ENCODE peak calls at places on chromosomes 7 and 10, in seven cellular contexts. N is fibroblast of the aortic adventitia, K is GM12865, F is heart left ventricle, B is neural progenitor cell, E is kidney epithelial cell, D is AG04450. P is an unnamed sample.

GRCh38 chr10:48589266-48589665 is 15.6 kb downstream of the ARHGAP22 start:
- DNase-seq in N (peak), K (no peak), F (no peak), B (no peak), E (no peak), D (peak), P (peak)

GRCh38 chr10:122981066-122981464 is 864 bp downstream of the PSTK start:
- DNase-seq in N (peak), K (peak), F (no peak), B (peak), E (no peak), D (no peak), P (peak)

GRCh38 chr7:105046414-105046813 is 32.4 kb downstream of the KMT2E start:
- DNase-seq in N (peak), K (no peak), F (no peak), B (no peak), E (peak), D (peak), P (peak)

GRCh38 chr7:50270531-50271018 is 33.9 kb upstream of the IKZF1 start:
- DNase-seq in N (no peak), K (peak), F (no peak), B (no peak), E (no peak), D (no peak), P (no peak)

GRCh38 chr10:97422921-97423420 is 3.0 kb upstream of the PGAM1 start:
- DNase-seq in N (peak), K (peak), F (no peak), B (no peak), E (no peak), D (no peak), P (peak)

GRCh38 chr7:33805630-33806233 is 99.6 kb upstream of the BMPER start:
- DNase-seq in N (peak), K (no peak), F (no peak), B (no peak), E (no peak), D (no peak), P (peak)

GRCh38 chr7:37833818-37834146 is 14.6 kb upstream of the NME8 start:
- DNase-seq in N (no peak), K (no peak), F (no peak), B (no peak), E (no peak), D (no peak), P (no peak)

GRCh38 chr7:65509368-65510186 is 135.9 kb downstream of the ZNF92 start:
- DNase-seq in N (no peak), K (no peak), F (peak), B (peak), E (no peak), D (no peak), P (no peak)

GRCh38 chr10:21526952-21527633 is 1.6 kb upstream of the SKIDA1 start:
- DNase-seq in N (peak), K (peak), F (peak), B (peak), E (no peak), D (no peak), P (peak)

GRCh38 chr10:127133225-127133624 is 63.2 kb downstream of the INSYN2A start:
- DNase-seq in N (no peak), K (no peak), F (no peak), B (no peak), E (no peak), D (no peak), P (no peak)

GRCh38 chr7:319267-319661 is 29.3 kb downstream of the FOXL3 start:
- DNase-seq in N (no peak), K (no peak), F (peak), B (no peak), E (no peak), D (no peak), P (no peak)

GRCh38 chr7:83648464-83649241 is at the start of gene SEMA3E:
- DNase-seq in N (peak), K (peak), F (no peak), B (peak), E (peak), D (no peak), P (peak)
- TF ChIP-seq CTCF in N (no peak), K (no peak), F (no peak), B (peak), E (peak), D (no peak), P (no peak)

GRCh38 chr7:7235347-7235746 is 53.0 kb downstream of the C1GALT1 start:
- DNase-seq in N (no peak), K (no peak), F (no peak), B (no peak), E (no peak), D (no peak), P (no peak)

GRCh38 chr7:7239346-7239745 is 57.0 kb downstream of the C1GALT1 start:
- DNase-seq in N (no peak), K (no peak), F (no peak), B (no peak), E (no peak), D (no peak), P (no peak)

GRCh38 chr7:7237201-7237977 is 55.0 kb downstream of the C1GALT1 start:
- DNase-seq in N (no peak), K (no peak), F (no peak), B (peak), E (no peak), D (no peak), P (no peak)

GRCh38 chr7:7236041-7236440 is 53.7 kb downstream of the C1GALT1 start:
- DNase-seq in N (no peak), K (no peak), F (no peak), B (no peak), E (no peak), D (no peak), P (no peak)

GRCh38 chr7:7237978-7238267 is 55.6 kb downstream of the C1GALT1 start:
- DNase-seq in N (no peak), K (no peak), F (no peak), B (no peak), E (no peak), D (no peak), P (no peak)
- H3K4me3 ChIP-seq in N (no peak), K (no peak), F (no peak), B (no peak), E (no peak), D (no peak), P (no peak)

DNA sequence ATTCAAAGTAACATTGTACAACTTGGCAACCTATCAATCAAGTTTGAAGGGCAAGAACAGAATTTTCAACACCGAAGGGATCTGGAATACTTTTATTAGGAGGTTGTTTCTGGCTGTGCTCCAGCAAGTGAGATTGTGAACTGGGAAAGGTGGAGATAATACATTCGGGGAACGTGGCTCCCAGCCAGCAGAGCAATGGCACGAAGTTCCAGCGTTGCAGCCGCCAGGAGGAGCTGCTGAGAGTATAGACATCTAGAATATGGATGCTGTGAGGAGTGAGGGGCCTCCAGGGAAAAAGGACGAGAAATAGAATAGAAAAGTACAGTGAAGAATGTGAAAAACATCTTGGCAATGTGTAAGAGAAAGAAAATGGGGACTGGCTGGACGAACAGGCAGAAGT is 69.5 kb downstream of the TCERG1L start:
- DNase-seq in N (no peak), K (no peak), F (peak), B (peak), E (no peak), D (no peak), P (no peak)
- TF ChIP-seq CTCF in N (no peak), K (peak), F (no peak), B (peak), E (peak), D (no peak), P (no peak)

GRCh38 chr7:102173669-102174068 is 113.0 kb upstream of the SH2B2 start:
- DNase-seq in N (no peak), K (no peak), F (no peak), B (no peak), E (no peak), D (no peak), P (no peak)

GRCh38 chr7:102167254-102167653 is 119.4 kb upstream of the SH2B2 start:
- DNase-seq in N (no peak), K (no peak), F (no peak), B (no peak), E (no peak), D (no peak), P (no peak)

GRCh38 chr7:102175423-102176170 is 111.1 kb upstream of the SH2B2 start:
- DNase-seq in N (no peak), K (no peak), F (no peak), B (no peak), E (no peak), D (no peak), P (no peak)

GRCh38 chr7:102169651-102170416 is 116.8 kb upstream of the SH2B2 start:
- DNase-seq in N (no peak), K (no peak), F (no peak), B (no peak), E (no peak), D (no peak), P (peak)

DNA sequence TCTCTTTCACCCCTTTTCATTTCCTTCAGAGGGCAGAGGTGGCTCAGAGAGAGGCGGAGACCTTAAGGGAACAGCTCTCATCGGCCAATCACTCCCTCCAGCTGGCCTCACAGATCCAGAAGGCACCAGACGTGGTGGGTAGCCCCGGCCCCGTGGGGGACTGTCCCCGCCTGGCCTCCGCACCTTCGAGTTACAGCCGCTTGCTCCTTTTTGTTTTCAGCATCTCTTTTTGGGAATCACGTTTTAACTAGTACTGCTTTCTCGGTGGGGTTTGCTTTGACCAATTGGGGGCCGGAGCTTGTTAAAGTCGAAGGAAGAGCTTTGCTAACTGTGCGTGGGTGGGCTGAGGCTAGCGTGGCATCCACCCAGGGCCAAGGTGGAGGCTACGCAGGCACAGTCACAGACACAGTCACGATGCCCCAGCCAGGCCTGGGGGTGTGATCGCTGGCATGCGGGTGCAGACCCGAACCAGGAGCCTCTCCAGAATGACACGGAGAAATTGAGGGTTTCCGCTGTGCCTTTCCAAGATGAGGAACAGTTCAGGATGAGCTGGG is 116.2 kb upstream of the SH2B2 start:
- DNase-seq in N (no peak), K (no peak), F (no peak), B (peak), E (no peak), D (no peak), P (peak)
- H3K4me3 ChIP-seq in N (no peak), K (no peak), F (no peak), B (no peak), E (no peak), D (no peak), P (no peak)

DNA sequence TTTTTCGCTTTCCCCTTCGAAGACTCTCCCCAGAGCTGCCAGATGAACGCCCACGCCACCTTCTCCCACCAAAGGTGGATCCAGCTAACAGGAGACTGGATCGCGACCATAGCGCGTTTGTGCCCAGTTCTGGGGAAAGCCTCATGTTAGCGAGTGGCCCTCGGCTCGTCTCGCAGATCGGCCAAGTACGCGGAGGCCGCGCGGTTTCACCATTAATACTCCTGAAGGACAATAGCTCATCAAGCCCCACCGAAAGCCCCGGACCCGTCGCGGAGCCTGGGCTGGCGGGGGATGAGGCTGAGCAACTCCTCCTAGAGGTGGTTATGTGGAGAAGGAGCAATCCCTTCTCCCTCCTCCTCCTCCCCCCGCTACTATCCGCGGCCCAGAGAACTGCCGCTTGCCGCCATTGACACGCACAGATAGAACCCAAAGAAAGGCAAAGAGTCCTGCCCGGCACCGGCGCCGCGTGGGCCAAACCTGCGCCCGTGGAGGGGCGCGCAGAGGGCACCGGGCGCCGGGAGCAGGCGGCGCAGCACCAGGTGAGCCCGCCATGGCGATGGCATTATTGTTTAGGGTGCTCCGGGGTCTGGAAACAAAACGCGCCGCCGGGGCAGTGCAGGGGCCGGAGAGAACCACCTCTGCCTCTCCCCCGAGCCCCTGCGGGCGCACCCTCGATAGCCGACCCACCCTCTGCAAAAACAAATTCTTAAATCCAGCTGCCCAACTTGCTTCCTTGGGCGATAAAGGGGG is at the start of gene MACROH2A2:
- DNase-seq in N (peak), K (no peak), F (peak), B (peak), E (peak), D (no peak), P (peak)
- TF ChIP-seq CTCF in N (peak), K (no peak), F (peak), B (peak), E (peak), D (peak), P (peak)